ENCODE peak calls at places on chromosome 17, in seven cellular contexts. One of them, this sample, is unnamed.

GRCh38 chr17:49388290-49388640 is 26.2 kb upstream of the ZNF652 start:
- DNase-seq in neural progenitor cell: no peak
- DNase-seq in tibial artery: no peak
- DNase-seq in gastrocnemius medialis: no peak
- DNase-seq in keratinocyte: no peak
- DNase-seq in RWPE1: no peak
- DNase-seq in uterus: no peak
- DNase-seq in this sample: no peak

GRCh38 chr17:56786989-56787482 is 46.7 kb downstream of the C17orf67 start:
- DNase-seq in neural progenitor cell: no peak
- DNase-seq in tibial artery: no peak
- DNase-seq in gastrocnemius medialis: peak; percentile 63
- DNase-seq in keratinocyte: peak; percentile 82
- DNase-seq in RWPE1: peak; percentile 86
- DNase-seq in uterus: no peak
- DNase-seq in this sample: peak; percentile 90

GRCh38 chr17:40793800-40794199 is 6.0 kb downstream of the KRT28 start:
- DNase-seq in neural progenitor cell: no peak
- DNase-seq in tibial artery: no peak
- DNase-seq in gastrocnemius medialis: no peak
- DNase-seq in keratinocyte: no peak
- DNase-seq in RWPE1: no peak
- DNase-seq in uterus: no peak
- DNase-seq in this sample: no peak

GRCh38 chr17:4839965-4840892 is 7.1 kb downstream of the MINK1 start:
- DNase-seq in neural progenitor cell: no peak
- DNase-seq in tibial artery: no peak
- DNase-seq in gastrocnemius medialis: no peak
- DNase-seq in keratinocyte: no peak
- DNase-seq in RWPE1: no peak
- DNase-seq in uterus: no peak
- DNase-seq in this sample: no peak

GRCh38 chr17:48593126-48593829 is at the start of gene HOXB5:
- DNase-seq in neural progenitor cell: no peak
- DNase-seq in tibial artery: no peak
- DNase-seq in gastrocnemius medialis: no peak
- DNase-seq in keratinocyte: no peak
- DNase-seq in RWPE1: no peak
- DNase-seq in uterus: no peak
- DNase-seq in this sample: no peak

GRCh38 chr17:59825533-59826316 is 67.0 kb downstream of the TUBD1 start:
- DNase-seq in neural progenitor cell: no peak
- DNase-seq in tibial artery: no peak
- DNase-seq in gastrocnemius medialis: peak; percentile 61
- DNase-seq in keratinocyte: no peak
- DNase-seq in RWPE1: no peak
- DNase-seq in uterus: no peak
- DNase-seq in this sample: no peak

GRCh38 chr17:21021208-21021803 is 21.5 kb downstream of the USP22 start:
- DNase-seq in neural progenitor cell: no peak
- DNase-seq in tibial artery: no peak
- DNase-seq in gastrocnemius medialis: no peak
- DNase-seq in keratinocyte: no peak
- DNase-seq in RWPE1: no peak
- DNase-seq in uterus: no peak
- DNase-seq in this sample: no peak

GRCh38 chr17:63699638-63700527 is at the start of gene LIMD2:
- DNase-seq in neural progenitor cell: peak; percentile 90
- DNase-seq in tibial artery: no peak
- DNase-seq in gastrocnemius medialis: no peak
- DNase-seq in keratinocyte: no peak
- DNase-seq in RWPE1: peak; percentile 30
- DNase-seq in uterus: peak; percentile 54
- DNase-seq in this sample: no peak

GRCh38 chr17:29143894-29144293 is 36.3 kb downstream of the MYO18A start:
- DNase-seq in neural progenitor cell: peak; percentile 50
- DNase-seq in tibial artery: no peak
- DNase-seq in gastrocnemius medialis: no peak
- DNase-seq in keratinocyte: no peak
- DNase-seq in RWPE1: no peak
- DNase-seq in uterus: no peak
- DNase-seq in this sample: no peak

GRCh38 chr17:34615326-34615725 is 35.9 kb downstream of the TMEM132E start:
- DNase-seq in neural progenitor cell: no peak
- DNase-seq in tibial artery: no peak
- DNase-seq in gastrocnemius medialis: no peak
- DNase-seq in keratinocyte: no peak
- DNase-seq in RWPE1: no peak
- DNase-seq in uterus: no peak
- DNase-seq in this sample: no peak

GRCh38 chr17:3558603-3559269 is 1.1 kb upstream of the TRPV3 start:
- DNase-seq in neural progenitor cell: no peak
- DNase-seq in tibial artery: no peak
- DNase-seq in gastrocnemius medialis: no peak
- DNase-seq in keratinocyte: peak; percentile 95
- DNase-seq in RWPE1: peak; percentile 86
- DNase-seq in uterus: no peak
- DNase-seq in this sample: no peak

GRCh38 chr17:13410874-13411273 is 190.9 kb downstream of the HS3ST3A1 start:
- DNase-seq in neural progenitor cell: no peak
- DNase-seq in tibial artery: no peak
- DNase-seq in gastrocnemius medialis: no peak
- DNase-seq in keratinocyte: no peak
- DNase-seq in RWPE1: no peak
- DNase-seq in uterus: peak; percentile 17
- DNase-seq in this sample: no peak

GRCh38 chr17:35160354-35161201 is 13.0 kb downstream of the UNC45B start:
- DNase-seq in neural progenitor cell: no peak
- DNase-seq in tibial artery: no peak
- DNase-seq in gastrocnemius medialis: no peak
- DNase-seq in keratinocyte: no peak
- DNase-seq in RWPE1: no peak
- DNase-seq in uterus: no peak
- DNase-seq in this sample: no peak

GRCh38 chr17:512926-513325 is 160.3 kb upstream of the RPH3AL start:
- DNase-seq in neural progenitor cell: no peak
- DNase-seq in tibial artery: no peak
- DNase-seq in gastrocnemius medialis: no peak
- DNase-seq in keratinocyte: no peak
- DNase-seq in RWPE1: no peak
- DNase-seq in uterus: peak; percentile 74
- DNase-seq in this sample: no peak

GRCh38 chr17:76981545-76982295 is 113.5 kb downstream of the MGAT5B start:
- DNase-seq in neural progenitor cell: peak; percentile 88
- DNase-seq in tibial artery: no peak
- DNase-seq in gastrocnemius medialis: no peak
- DNase-seq in keratinocyte: no peak
- DNase-seq in RWPE1: no peak
- DNase-seq in uterus: no peak
- DNase-seq in this sample: no peak

GRCh38 chr17:77501101-77501566 is 360.4 kb downstream of the SEC14L1 start:
- DNase-seq in neural progenitor cell: peak; percentile 54
- DNase-seq in tibial artery: no peak
- DNase-seq in gastrocnemius medialis: no peak
- DNase-seq in keratinocyte: no peak
- DNase-seq in RWPE1: no peak
- DNase-seq in uterus: peak; percentile 15
- DNase-seq in this sample: no peak

GRCh38 chr17:2259769-2260536 is 43.6 kb downstream of the SMG6 start:
- DNase-seq in neural progenitor cell: no peak
- DNase-seq in tibial artery: no peak
- DNase-seq in gastrocnemius medialis: no peak
- DNase-seq in keratinocyte: no peak
- DNase-seq in RWPE1: no peak
- DNase-seq in uterus: peak; percentile 46
- DNase-seq in this sample: no peak

GRCh38 chr17:51860934-51861561 is 297.5 kb downstream of the CA10 start:
- DNase-seq in neural progenitor cell: peak; percentile 83
- DNase-seq in tibial artery: no peak
- DNase-seq in gastrocnemius medialis: no peak
- DNase-seq in keratinocyte: peak; percentile 19
- DNase-seq in RWPE1: no peak
- DNase-seq in uterus: no peak
- DNase-seq in this sample: peak; percentile 18

GRCh38 chr17:57143341-57143740 is 58.3 kb downstream of the AKAP1 start:
- DNase-seq in neural progenitor cell: no peak
- DNase-seq in tibial artery: no peak
- DNase-seq in gastrocnemius medialis: no peak
- DNase-seq in keratinocyte: no peak
- DNase-seq in RWPE1: no peak
- DNase-seq in uterus: no peak
- DNase-seq in this sample: no peak

GRCh38 chr17:78746263-78746948 is 35.7 kb downstream of the CYTH1 start:
- DNase-seq in neural progenitor cell: no peak
- DNase-seq in tibial artery: no peak
- DNase-seq in gastrocnemius medialis: no peak
- DNase-seq in keratinocyte: no peak
- DNase-seq in RWPE1: no peak
- DNase-seq in uterus: no peak
- DNase-seq in this sample: no peak

GRCh38 chr17:47676199-47676472 is 17.8 kb upstream of the TBKBP1 start:
- DNase-seq in neural progenitor cell: no peak
- DNase-seq in tibial artery: no peak
- DNase-seq in gastrocnemius medialis: no peak
- DNase-seq in keratinocyte: no peak
- DNase-seq in RWPE1: no peak
- DNase-seq in uterus: no peak
- DNase-seq in this sample: no peak

GRCh38 chr17:30222741-30223175 is 12.7 kb downstream of the SLC6A4 start:
- DNase-seq in neural progenitor cell: peak; percentile 67
- DNase-seq in tibial artery: no peak
- DNase-seq in gastrocnemius medialis: no peak
- DNase-seq in keratinocyte: no peak
- DNase-seq in RWPE1: no peak
- DNase-seq in uterus: no peak
- DNase-seq in this sample: no peak
- H3K27ac ChIP-seq in neural progenitor cell: no peak overlapping the region
- H3K27ac ChIP-seq in tibial artery: no peak overlapping the region
- H3K27ac ChIP-seq in gastrocnemius medialis: no peak overlapping the region
- H3K27ac ChIP-seq in keratinocyte: no peak overlapping the region
- H3K27ac ChIP-seq in RWPE1: no peak overlapping the region
- H3K27ac ChIP-seq in uterus: no peak overlapping the region
- H3K27ac ChIP-seq in this sample: no peak overlapping the region

DNA sequence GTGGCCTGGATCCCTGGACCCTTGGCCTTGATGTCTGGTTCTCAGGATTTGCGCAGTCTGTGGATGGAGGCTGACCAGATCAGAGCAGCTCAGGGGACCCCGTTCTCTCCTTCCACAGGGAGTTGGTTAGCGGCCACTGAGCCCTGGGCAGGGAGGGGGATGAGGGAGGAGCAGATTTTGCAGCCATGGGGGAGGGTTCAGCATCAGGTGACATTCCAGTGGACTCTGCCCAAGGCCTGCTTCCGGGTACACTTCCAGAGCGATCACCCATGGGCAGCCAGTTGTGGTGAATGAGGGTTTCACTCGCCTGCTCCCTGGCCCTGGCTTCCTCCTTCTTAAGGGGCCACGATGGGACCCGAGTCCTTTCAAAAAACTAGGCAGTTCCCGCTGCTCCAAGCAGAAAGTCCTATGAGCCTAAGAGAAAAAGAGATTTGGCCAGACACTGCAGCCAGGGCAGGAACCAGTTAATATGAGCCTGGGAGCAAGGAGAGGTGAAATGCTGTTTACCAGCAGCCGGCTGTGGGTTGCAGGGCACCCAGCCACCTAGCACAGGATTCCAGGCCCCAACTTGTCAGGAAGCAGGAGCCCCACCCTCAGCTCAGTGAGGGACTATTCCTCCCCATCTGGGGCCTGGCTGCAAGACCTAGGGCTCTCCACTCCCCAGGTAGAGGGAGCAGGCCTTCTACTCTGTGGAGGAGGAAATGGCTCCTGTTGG is 4.7 kb upstream of the GPRC5C start:
- DNase-seq in neural progenitor cell: peak; percentile 51
- DNase-seq in tibial artery: no peak
- DNase-seq in gastrocnemius medialis: peak; percentile 60
- DNase-seq in keratinocyte: no peak
- DNase-seq in RWPE1: peak; percentile 48
- DNase-seq in uterus: no peak
- DNase-seq in this sample: no peak
- H3K27ac ChIP-seq in neural progenitor cell: no peak overlapping the region
- H3K27ac ChIP-seq in tibial artery: peak overlapping the region; percentile 100
- H3K27ac ChIP-seq in gastrocnemius medialis: peak overlapping the region; percentile 96
- H3K27ac ChIP-seq in keratinocyte: peak overlapping the region; percentile 28
- H3K27ac ChIP-seq in RWPE1: peak overlapping the region; percentile 99
- H3K27ac ChIP-seq in uterus: no peak overlapping the region
- H3K27ac ChIP-seq in this sample: peak overlapping the region; percentile 7

DNA sequence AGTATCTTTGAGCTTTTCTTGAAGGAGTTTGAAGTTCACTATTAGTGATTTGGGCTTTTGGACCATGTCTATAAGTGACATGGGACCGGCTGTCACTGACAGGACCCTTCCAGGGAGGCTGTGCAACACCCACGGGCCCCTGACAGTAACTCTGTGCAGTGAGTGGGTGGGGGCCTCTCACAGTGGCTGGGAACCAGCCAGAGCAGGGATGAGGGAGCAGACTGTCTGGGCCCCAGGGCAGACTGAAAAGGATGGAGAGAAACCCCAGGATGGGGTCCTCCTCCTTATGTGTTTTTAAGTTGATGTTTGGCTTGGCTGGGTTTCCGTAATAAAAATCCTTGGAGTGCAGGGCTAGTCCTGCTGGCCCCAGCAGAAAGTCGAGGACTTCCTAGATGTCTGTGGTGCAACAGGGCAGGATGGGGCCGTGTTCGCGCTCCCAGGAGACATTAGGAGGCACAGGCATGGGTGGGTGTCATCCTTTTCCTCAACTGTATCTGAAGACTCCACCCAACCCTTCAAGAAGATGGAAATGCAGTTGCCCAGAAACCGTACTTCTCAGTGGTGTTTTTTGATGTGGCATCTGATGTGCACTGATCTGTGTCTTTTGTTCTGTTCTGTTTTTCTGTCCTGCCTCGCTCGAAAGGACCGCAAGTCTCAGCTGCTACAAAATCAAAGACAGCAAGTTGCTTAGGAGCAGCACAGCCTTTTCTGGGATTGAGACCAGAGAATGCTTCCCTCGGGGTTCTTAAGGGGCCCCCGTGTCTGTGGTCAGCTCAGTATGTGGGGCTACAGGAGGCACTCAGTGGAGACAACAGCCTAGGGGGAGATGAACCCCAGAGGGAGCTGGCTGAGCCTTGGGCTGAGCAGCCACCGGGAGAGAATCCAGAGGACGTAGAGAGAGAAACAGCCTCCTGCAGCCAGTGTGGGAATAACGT is 24.2 kb downstream of the PLD6 start:
- DNase-seq in neural progenitor cell: no peak
- DNase-seq in tibial artery: no peak
- DNase-seq in gastrocnemius medialis: no peak
- DNase-seq in keratinocyte: no peak
- DNase-seq in RWPE1: no peak
- DNase-seq in uterus: no peak
- DNase-seq in this sample: no peak
- H3K27ac ChIP-seq in neural progenitor cell: no peak overlapping the region
- H3K27ac ChIP-seq in tibial artery: peak overlapping the region; percentile 61
- H3K27ac ChIP-seq in gastrocnemius medialis: no peak overlapping the region
- H3K27ac ChIP-seq in keratinocyte: no peak overlapping the region
- H3K27ac ChIP-seq in RWPE1: peak overlapping the region; percentile 32
- H3K27ac ChIP-seq in uterus: no peak overlapping the region
- H3K27ac ChIP-seq in this sample: no peak overlapping the region

DNA sequence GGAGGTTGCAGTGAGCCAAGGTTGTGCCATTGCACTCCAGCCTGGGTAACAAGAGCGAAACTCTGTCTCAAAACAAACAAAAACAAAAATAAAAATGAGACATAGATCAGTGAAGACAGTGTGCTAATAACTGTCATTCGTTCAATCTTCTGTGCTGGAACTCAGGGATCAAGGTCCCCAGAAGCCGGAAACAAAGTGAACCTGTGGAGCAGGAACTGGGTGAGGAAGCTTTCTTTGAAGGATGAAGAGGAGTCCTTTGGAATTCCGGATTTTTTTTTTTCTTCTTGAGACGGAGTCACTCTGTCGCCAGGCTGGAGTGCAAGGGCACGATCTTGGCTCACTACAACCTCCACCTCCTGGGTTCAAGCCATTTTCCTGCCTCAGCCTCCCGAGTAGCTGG is 2.1 kb upstream of the SLC2A4 start:
- DNase-seq in neural progenitor cell: no peak
- DNase-seq in tibial artery: no peak
- DNase-seq in gastrocnemius medialis: no peak
- DNase-seq in keratinocyte: no peak
- DNase-seq in RWPE1: no peak
- DNase-seq in uterus: no peak
- DNase-seq in this sample: no peak
- H3K27ac ChIP-seq in neural progenitor cell: no peak overlapping the region
- H3K27ac ChIP-seq in tibial artery: no peak overlapping the region
- H3K27ac ChIP-seq in gastrocnemius medialis: no peak overlapping the region
- H3K27ac ChIP-seq in keratinocyte: no peak overlapping the region
- H3K27ac ChIP-seq in RWPE1: peak overlapping the region; percentile 81
- H3K27ac ChIP-seq in uterus: no peak overlapping the region
- H3K27ac ChIP-seq in this sample: no peak overlapping the region

This sample was measured in HCT116.